ENCODE peak calls at places on chromosomes 1 and 21, in five cellular contexts. T is spleen, K is sigmoid colon, F is HCT116, H is GM12878. Z is an unnamed sample.

GRCh38 chr21:27206368-27206982 is 239.6 kb upstream of the ADAMTS5 start:
- DNase-seq in H (no peak), F (no peak), T (no peak), K (no peak), Z (no peak)

GRCh38 chr1:97200627-97201026 is 479.0 kb downstream of the PTBP2 start:
- DNase-seq in H (no peak), K (no peak), T (no peak), F (no peak), Z (no peak)

GRCh38 chr1:230191079-230191478 is 124.0 kb downstream of the GALNT2 start:
- DNase-seq in T (no peak), F (no peak), K (peak; percentile 93), H (no peak), Z (no peak)

GRCh38 chr1:167082511-167083027 is 7.6 kb downstream of the GPA33 start:
- DNase-seq in F (peak; percentile 39), H (no peak), T (no peak), K (no peak), Z (no peak)

GRCh38 chr1:183569141-183569540 is 21.1 kb downstream of the NCF2 start:
- DNase-seq in K (no peak), T (no peak), F (no peak), H (no peak), Z (no peak)

GRCh38 chr1:167202049-167202448 is 18.6 kb upstream of the POU2F1 start:
- DNase-seq in T (no peak), H (no peak), K (no peak), F (no peak), Z (no peak)

GRCh38 chr21:36747114-36747814 is 48.3 kb downstream of the SIM2 start:
- DNase-seq in T (peak; percentile 29), K (no peak), H (no peak), F (no peak), Z (no peak)

GRCh38 chr1:231971397-231972233 is 345.0 kb downstream of the DISC1 start:
- DNase-seq in K (no peak), T (no peak), F (no peak), H (no peak), Z (no peak)

GRCh38 chr1:86507935-86508582 is 38.8 kb upstream of the CLCA4 start:
- DNase-seq in T (no peak), F (peak; percentile 19), K (peak; percentile 74), H (no peak), Z (no peak)

GRCh38 chr1:111202366-111202706 is 1.9 kb upstream of the DENND2D start:
- DNase-seq in H (no peak), F (no peak), T (no peak), K (no peak), Z (no peak)

GRCh38 chr1:94024109-94024792 is 96.7 kb downstream of the ABCA4 start:
- DNase-seq in F (no peak), H (no peak), K (no peak), T (no peak), Z (no peak)

GRCh38 chr1:87179851-87180519 is 148.7 kb upstream of the LMO4 start:
- DNase-seq in T (no peak), H (no peak), K (no peak), F (no peak), Z (peak; percentile 47)

GRCh38 chr1:171717080-171717479 is 24.8 kb downstream of the VAMP4 start:
- DNase-seq in K (no peak), H (no peak), F (no peak), T (no peak), Z (no peak)

GRCh38 chr1:153616144-153616884 is at the start of gene S100A14:
- DNase-seq in F (peak; percentile 59), H (no peak), T (peak; percentile 70), K (no peak), Z (no peak)

GRCh38 chr1:192802406-192802805 is 6.4 kb upstream of the RGS2 start:
- DNase-seq in H (no peak), F (no peak), T (no peak), K (no peak), Z (no peak)

GRCh38 chr1:55298167-55298894 is 83.2 kb upstream of the USP24 start:
- DNase-seq in H (no peak), K (no peak), F (no peak), T (no peak), Z (no peak)

GRCh38 chr1:172220376-172220775 is 200.1 kb upstream of the C1orf105 start:
- DNase-seq in F (no peak), H (no peak), T (no peak), K (no peak), Z (no peak)

GRCh38 chr1:117826551-117827078 is 102.8 kb downstream of the GDAP2 start:
- DNase-seq in T (no peak), F (peak; percentile 19), H (no peak), K (peak; percentile 72), Z (no peak)

GRCh38 chr21:16180613-16181012 is 450.8 kb downstream of the USP25 start:
- DNase-seq in H (no peak), T (no peak), K (no peak), F (no peak), Z (no peak)

GRCh38 chr1:211656728-211657127 is 18.7 kb downstream of the NEK2 start:
- DNase-seq in T (no peak), F (no peak), H (no peak), K (no peak), Z (no peak)

GRCh38 chr1:211326528-211327340 is at the start of gene TRAF5:
- DNase-seq in H (no peak), F (no peak), T (peak; percentile 92), K (peak; percentile 76), Z (no peak)

GRCh38 chr1:56330400-56331026 is 248.8 kb downstream of the PLPP3 start:
- DNase-seq in T (no peak), H (peak; percentile 68), F (no peak), K (no peak), Z (no peak)

GRCh38 chr1:220184503-220184902 is 87.8 kb downstream of the RAB3GAP2 start:
- DNase-seq in F (no peak), T (no peak), K (no peak), H (no peak), Z (no peak)

GRCh38 chr1:223341111-223341510 is 22.9 kb downstream of the SUSD4 start:
- DNase-seq in K (peak; percentile 82), H (no peak), F (no peak), T (peak; percentile 61), Z (no peak)

GRCh38 chr1:158067651-158068050 is 74.2 kb downstream of the KIRREL1 start:
- DNase-seq in H (no peak), F (no peak), T (no peak), K (peak; percentile 71), Z (no peak)

GRCh38 chr1:46448109-46448911 is 41.3 kb upstream of the DMBX1 start:
- DNase-seq in T (no peak), F (no peak), H (no peak), K (no peak), Z (no peak)

GRCh38 chr21:15788847-15789548 is 59.2 kb downstream of the USP25 start:
- DNase-seq in F (no peak), T (no peak), K (no peak), H (no peak), Z (no peak)

GRCh38 chr1:217617120-217617519 is 13.8 kb downstream of the GPATCH2 start:
- DNase-seq in F (no peak), H (no peak), K (no peak), T (no peak), Z (no peak)

DNA sequence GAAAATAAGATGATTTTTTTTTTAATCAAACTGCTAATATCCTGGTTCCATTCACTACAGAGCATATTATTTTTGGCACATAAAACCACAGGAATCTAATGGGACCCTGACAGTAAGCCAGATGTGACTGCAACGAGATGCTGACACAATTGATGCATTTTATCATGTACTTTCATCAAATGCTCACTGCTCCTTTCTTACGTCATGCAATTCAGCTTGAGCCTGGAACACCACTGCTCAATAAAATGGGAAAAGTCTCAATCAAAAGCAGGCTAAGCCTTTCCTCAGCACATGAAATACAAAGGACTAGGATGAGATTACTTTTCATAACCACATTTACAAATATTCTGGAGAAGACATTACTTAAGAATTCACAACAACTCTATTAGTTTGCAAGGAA is 16.6 kb downstream of the GPATCH2 start:
- DNase-seq in F (no peak), H (no peak), T (no peak), K (no peak), Z (no peak)
- H3K36me3 ChIP-seq in F (peaks cover 7% of the 10 kb centered on the region), H (no peaks in the 10 kb centered on the region), T (peaks cover 6% of the 10 kb centered on the region), K (peaks cover 5% of the 10 kb centered on the region), Z (no peaks in the 10 kb centered on the region)

GRCh38 chr1:41434306-41434705 is 50.2 kb downstream of the EDN2 start:
- DNase-seq in H (no peak), K (no peak), T (no peak), F (no peak), Z (no peak)

GRCh38 chr1:41436281-41437010 is 48.0 kb downstream of the EDN2 start:
- DNase-seq in F (no peak), H (no peak), T (no peak), K (no peak), Z (no peak)

GRCh38 chr1:41434748-41435449 is 49.6 kb downstream of the EDN2 start:
- DNase-seq in H (no peak), F (no peak), T (no peak), K (no peak), Z (no peak)

GRCh38 chr1:41437011-41437355 is 47.5 kb downstream of the EDN2 start:
- DNase-seq in H (no peak), K (no peak), F (no peak), T (no peak), Z (no peak)

GRCh38 chr1:41435570-41436178 is 48.8 kb downstream of the EDN2 start:
- DNase-seq in T (no peak), H (no peak), K (no peak), F (no peak), Z (no peak)
- H3K4me3 ChIP-seq in T (no peak overlapping the region), H (no peak overlapping the region), K (no peak overlapping the region), F (no peak overlapping the region), Z (no peak overlapping the region)

DNA sequence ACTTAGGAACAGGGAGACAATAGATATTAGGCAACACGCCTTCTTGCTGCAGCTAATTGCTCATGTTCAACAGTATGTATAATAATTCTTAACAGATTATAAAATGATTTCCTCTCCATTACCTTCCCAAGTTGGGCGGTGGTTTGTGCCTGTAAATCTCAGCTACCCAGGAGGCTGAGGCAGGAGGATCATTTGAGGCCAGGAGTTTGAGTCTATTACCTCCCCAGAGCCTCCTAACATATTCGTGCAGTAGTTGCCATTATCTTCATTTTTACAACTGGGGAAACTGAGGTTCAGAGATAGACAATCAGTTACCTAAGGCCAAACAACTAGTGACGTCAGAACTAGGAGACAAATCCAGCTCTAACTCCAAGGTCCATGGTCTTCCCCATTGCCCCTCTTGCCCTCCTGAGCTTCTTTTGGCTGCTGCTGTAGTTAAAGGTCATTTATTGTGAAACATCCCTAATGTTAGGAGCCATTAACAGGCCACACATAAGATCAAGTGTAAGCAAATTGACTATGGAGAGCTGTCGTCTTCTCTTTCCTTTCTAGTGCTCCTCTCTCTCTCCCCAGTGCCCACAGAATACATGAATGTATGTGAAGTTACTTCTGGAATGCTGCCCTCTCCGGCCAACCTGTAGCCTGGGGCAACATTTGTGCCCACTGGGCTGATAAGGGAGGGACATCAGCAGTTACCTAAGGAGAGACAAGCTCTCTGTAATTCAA is 40.4 kb downstream of the PTAFR start:
- DNase-seq in K (no peak), H (no peak), F (no peak), T (peak; percentile 45), Z (no peak)
- TF ChIP-seq POLR2AphosphoS5 in K (no peak), H (no peak), F (no peak), T (no peak), Z (no peak)

DNA sequence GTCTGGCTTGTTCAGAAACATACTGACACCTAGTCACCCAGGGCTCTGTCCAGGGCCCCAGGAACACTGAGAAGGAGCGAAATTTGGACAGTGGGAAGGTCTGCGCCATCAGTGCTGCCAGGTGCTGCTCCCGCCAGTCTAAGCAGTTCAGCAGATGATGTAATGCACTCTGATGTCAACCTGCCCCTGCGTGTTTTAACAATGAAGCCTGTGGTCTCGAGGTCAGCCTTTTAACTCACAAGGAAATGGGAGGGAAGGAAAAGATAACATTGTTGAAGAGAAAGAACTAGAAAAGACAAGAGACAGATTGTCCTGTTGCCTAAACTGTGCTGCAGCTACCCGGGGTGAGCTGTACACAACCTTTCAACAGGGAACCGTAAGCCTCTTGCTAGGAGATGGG is 126.6 kb upstream of the IFFO2 start:
- DNase-seq in F (no peak), T (no peak), K (no peak), H (no peak), Z (no peak)
- H3K36me3 ChIP-seq in F (peaks cover 45% of the 10 kb centered on the region), T (peaks cover 98% of the 10 kb centered on the region), K (peaks cover 86% of the 10 kb centered on the region), H (peaks cover 45% of the 10 kb centered on the region), Z (no peaks in the 10 kb centered on the region)

Z was measured in vagina.